ENCODE peak calls at places on chromosomes 2 and 18, in seven cellular contexts. Z is activated T-cell treated with anti-CD3 and anti-CD28 coated beads for 4 hours; J is amygdala; H is activated CD4-positive, alpha-beta T cell treated with anti-CD3 and anti-CD28 coated beads, Interleukin-2, amount 50 U/mL, for 48 hours; G is LoVo; A is GM10248; E is retina. W is an unnamed sample.

GRCh38 chr2:233468047-233468745 is 98.4 kb downstream of the USP40 start:
- DNase-seq in Z (no peak), J (no peak), H (no peak), G (no peak), A (no peak), E (no peak), W (no peak)

GRCh38 chr2:235506291-235506996 is 12.6 kb downstream of the AGAP1 start:
- DNase-seq in Z (no peak), J (no peak), H (no peak), G (no peak), A (no peak), E (no peak), W (peak)

GRCh38 chr2:88880441-88880953 is 189.0 kb downstream of the RPIA start:
- DNase-seq in Z (no peak), J (no peak), H (peak), G (peak), A (no peak), E (peak), W (peak)

GRCh38 chr2:112481050-112481527 is 867 bp upstream of the TTL start:
- DNase-seq in Z (peak), J (peak), H (peak), G (peak), A (peak), E (peak), W (peak)

GRCh38 chr18:21604711-21605110 is 4.2 kb upstream of the ESCO1 start:
- DNase-seq in Z (no peak), J (no peak), H (no peak), G (no peak), A (no peak), E (no peak), W (no peak)

GRCh38 chr2:148877403-148877740 is 2.3 kb downstream of the KIF5C start:
- DNase-seq in Z (no peak), J (no peak), H (no peak), G (no peak), A (no peak), E (no peak), W (no peak)

GRCh38 chr2:234981197-234982095 is 29.6 kb downstream of the SH3BP4 start:
- DNase-seq in Z (no peak), J (peak), H (no peak), G (peak), A (no peak), E (no peak), W (peak)

GRCh38 chr2:200405599-200406298 is 99.3 kb downstream of the SPATS2L start:
- DNase-seq in Z (no peak), J (no peak), H (no peak), G (peak), A (no peak), E (no peak), W (peak)

GRCh38 chr2:164725542-164725941 is 104.3 kb upstream of the GRB14 start:
- DNase-seq in Z (no peak), J (no peak), H (no peak), G (no peak), A (no peak), E (no peak), W (no peak)

GRCh38 chr2:30139131-30139870 is 7.5 kb upstream of the YPEL5 start:
- DNase-seq in Z (no peak), J (no peak), H (peak), G (no peak), A (no peak), E (no peak), W (no peak)

GRCh38 chr18:11741505-11742145 is 52.6 kb downstream of the GNAL start:
- DNase-seq in Z (no peak), J (no peak), H (no peak), G (no peak), A (peak), E (no peak), W (peak)

GRCh38 chr2:135667045-135667444 is 74.6 kb upstream of the UBXN4 start:
- DNase-seq in Z (no peak), J (no peak), H (no peak), G (no peak), A (no peak), E (no peak), W (no peak)

GRCh38 chr2:158998486-158999248 is 30.2 kb downstream of the TANC1 start:
- DNase-seq in Z (no peak), J (peak), H (no peak), G (no peak), A (no peak), E (peak), W (peak)

GRCh38 chr18:75546964-75547363 is 119.5 kb upstream of the SMIM21 start:
- DNase-seq in Z (no peak), J (no peak), H (no peak), G (no peak), A (no peak), E (no peak), W (no peak)

GRCh38 chr2:42770288-42771131 is 6.6 kb upstream of the OXER1 start:
- DNase-seq in Z (no peak), J (no peak), H (no peak), G (peak), A (peak), E (peak), W (peak)

GRCh38 chr2:107428781-107429180 is 397.9 kb upstream of the RGPD4 start:
- DNase-seq in Z (no peak), J (no peak), H (no peak), G (no peak), A (no peak), E (no peak), W (no peak)

GRCh38 chr2:140529706-140530105 is 1601.1 kb downstream of the LRP1B start:
- DNase-seq in Z (no peak), J (no peak), H (no peak), G (no peak), A (no peak), E (no peak), W (peak)

GRCh38 chr2:172513524-172513900 is 42.4 kb upstream of the PDK1 start:
- DNase-seq in Z (no peak), J (no peak), H (no peak), G (no peak), A (no peak), E (no peak), W (no peak)

GRCh38 chr2:118475622-118476021 is 371.8 kb downstream of the EN1 start:
- DNase-seq in Z (no peak), J (no peak), H (no peak), G (no peak), A (no peak), E (no peak), W (no peak)

GRCh38 chr2:235048549-235048948 is 96.7 kb downstream of the SH3BP4 start:
- DNase-seq in Z (no peak), J (no peak), H (no peak), G (no peak), A (no peak), E (no peak), W (no peak)

GRCh38 chr2:232973336-232973735 is 39.7 kb downstream of the NGEF start:
- DNase-seq in Z (no peak), J (no peak), H (no peak), G (no peak), A (no peak), E (no peak), W (no peak)

GRCh38 chr2:211766689-211767088 is 771.9 kb downstream of the ERBB4 start:
- DNase-seq in Z (no peak), J (no peak), H (no peak), G (no peak), A (no peak), E (no peak), W (no peak)

W was measured in fibroblast of mammary gland.